ENCODE peak calls at places on chromosomes 2 and 18, in eight cellular contexts. One of them, this sample, is unnamed.

GRCh38 chr2:67448648-67449047 is 51.5 kb downstream of the ETAA1 start:
- DNase-seq in tibial nerve: no peak
- DNase-seq in left ventricle myocardium inferior: no peak
- DNase-seq in cardiac muscle cell: peak; percentile 20
- DNase-seq in uterus: no peak
- DNase-seq in transverse colon: no peak
- DNase-seq in spleen: no peak
- DNase-seq in CD4-positive, alpha-beta T cell: no peak
- DNase-seq in this sample: peak; percentile 90

GRCh38 chr2:74864728-74865722 is 31.1 kb downstream of the HK2 start:
- DNase-seq in left ventricle myocardium inferior: no peak
- DNase-seq in transverse colon: no peak
- DNase-seq in tibial nerve: no peak
- DNase-seq in CD4-positive, alpha-beta T cell: no peak
- DNase-seq in spleen: no peak
- DNase-seq in cardiac muscle cell: no peak
- DNase-seq in uterus: no peak
- DNase-seq in this sample: no peak

GRCh38 chr18:45879681-45880655 is 54.5 kb downstream of the SIGLEC15 start:
- DNase-seq in spleen: peak; percentile 94
- DNase-seq in CD4-positive, alpha-beta T cell: peak; percentile 69
- DNase-seq in uterus: peak; percentile 42
- DNase-seq in transverse colon: peak; percentile 64
- DNase-seq in left ventricle myocardium inferior: peak; percentile 60
- DNase-seq in cardiac muscle cell: peak; percentile 78
- DNase-seq in tibial nerve: peak; percentile 46
- DNase-seq in this sample: no peak

GRCh38 chr18:6210349-6211173 is 204.2 kb downstream of the L3MBTL4 start:
- DNase-seq in tibial nerve: no peak
- DNase-seq in spleen: no peak
- DNase-seq in left ventricle myocardium inferior: no peak
- DNase-seq in transverse colon: no peak
- DNase-seq in uterus: no peak
- DNase-seq in cardiac muscle cell: no peak
- DNase-seq in CD4-positive, alpha-beta T cell: no peak
- DNase-seq in this sample: no peak

GRCh38 chr2:178865121-178865520 is 57.9 kb upstream of the TTN start:
- DNase-seq in transverse colon: no peak
- DNase-seq in uterus: no peak
- DNase-seq in CD4-positive, alpha-beta T cell: no peak
- DNase-seq in tibial nerve: no peak
- DNase-seq in cardiac muscle cell: peak; percentile 59
- DNase-seq in left ventricle myocardium inferior: peak; percentile 38
- DNase-seq in spleen: no peak
- DNase-seq in this sample: no peak

GRCh38 chr2:19802088-19802806 is 99.5 kb downstream of the TTC32 start:
- DNase-seq in cardiac muscle cell: no peak
- DNase-seq in transverse colon: no peak
- DNase-seq in uterus: no peak
- DNase-seq in left ventricle myocardium inferior: no peak
- DNase-seq in tibial nerve: no peak
- DNase-seq in spleen: no peak
- DNase-seq in CD4-positive, alpha-beta T cell: no peak
- DNase-seq in this sample: no peak

GRCh38 chr2:107025869-107026380 is 140.0 kb upstream of the ST6GAL2 start:
- DNase-seq in CD4-positive, alpha-beta T cell: no peak
- DNase-seq in left ventricle myocardium inferior: no peak
- DNase-seq in spleen: no peak
- DNase-seq in tibial nerve: no peak
- DNase-seq in cardiac muscle cell: no peak
- DNase-seq in uterus: no peak
- DNase-seq in transverse colon: peak; percentile 26
- DNase-seq in this sample: no peak

GRCh38 chr2:172817411-172817810 is 81.8 kb downstream of the RAPGEF4 start:
- DNase-seq in left ventricle myocardium inferior: no peak
- DNase-seq in transverse colon: no peak
- DNase-seq in CD4-positive, alpha-beta T cell: no peak
- DNase-seq in uterus: no peak
- DNase-seq in spleen: no peak
- DNase-seq in cardiac muscle cell: no peak
- DNase-seq in tibial nerve: no peak
- DNase-seq in this sample: peak; percentile 41

GRCh38 chr2:68709421-68709911 is 25.1 kb upstream of the ARHGAP25 start:
- DNase-seq in spleen: no peak
- DNase-seq in transverse colon: no peak
- DNase-seq in tibial nerve: no peak
- DNase-seq in CD4-positive, alpha-beta T cell: no peak
- DNase-seq in uterus: no peak
- DNase-seq in left ventricle myocardium inferior: no peak
- DNase-seq in cardiac muscle cell: peak; percentile 70
- DNase-seq in this sample: no peak

GRCh38 chr2:104844813-104845551 is 8.9 kb upstream of the POU3F3 start:
- DNase-seq in cardiac muscle cell: peak; percentile 57
- DNase-seq in spleen: no peak
- DNase-seq in CD4-positive, alpha-beta T cell: no peak
- DNase-seq in left ventricle myocardium inferior: no peak
- DNase-seq in tibial nerve: no peak
- DNase-seq in uterus: no peak
- DNase-seq in transverse colon: no peak
- DNase-seq in this sample: no peak

GRCh38 chr2:199484927-199485326 is 27.2 kb upstream of the SATB2 start:
- DNase-seq in CD4-positive, alpha-beta T cell: no peak
- DNase-seq in tibial nerve: no peak
- DNase-seq in spleen: no peak
- DNase-seq in left ventricle myocardium inferior: no peak
- DNase-seq in cardiac muscle cell: no peak
- DNase-seq in uterus: no peak
- DNase-seq in transverse colon: peak; percentile 66
- DNase-seq in this sample: no peak

GRCh38 chr2:66528974-66529724 is 94.2 kb downstream of the MEIS1 start:
- DNase-seq in transverse colon: no peak
- DNase-seq in uterus: no peak
- DNase-seq in tibial nerve: no peak
- DNase-seq in cardiac muscle cell: no peak
- DNase-seq in spleen: no peak
- DNase-seq in CD4-positive, alpha-beta T cell: no peak
- DNase-seq in left ventricle myocardium inferior: no peak
- DNase-seq in this sample: no peak

GRCh38 chr2:71446505-71446904 is 6.9 kb upstream of the DYSF start:
- DNase-seq in spleen: no peak
- DNase-seq in transverse colon: no peak
- DNase-seq in cardiac muscle cell: no peak
- DNase-seq in uterus: no peak
- DNase-seq in left ventricle myocardium inferior: no peak
- DNase-seq in tibial nerve: no peak
- DNase-seq in CD4-positive, alpha-beta T cell: no peak
- DNase-seq in this sample: no peak

GRCh38 chr2:160214461-160215055 is 14.5 kb upstream of the ITGB6 start:
- DNase-seq in tibial nerve: no peak
- DNase-seq in cardiac muscle cell: no peak
- DNase-seq in left ventricle myocardium inferior: peak; percentile 19
- DNase-seq in transverse colon: no peak
- DNase-seq in uterus: peak; percentile 40
- DNase-seq in spleen: no peak
- DNase-seq in CD4-positive, alpha-beta T cell: no peak
- DNase-seq in this sample: peak; percentile 88

DNA sequence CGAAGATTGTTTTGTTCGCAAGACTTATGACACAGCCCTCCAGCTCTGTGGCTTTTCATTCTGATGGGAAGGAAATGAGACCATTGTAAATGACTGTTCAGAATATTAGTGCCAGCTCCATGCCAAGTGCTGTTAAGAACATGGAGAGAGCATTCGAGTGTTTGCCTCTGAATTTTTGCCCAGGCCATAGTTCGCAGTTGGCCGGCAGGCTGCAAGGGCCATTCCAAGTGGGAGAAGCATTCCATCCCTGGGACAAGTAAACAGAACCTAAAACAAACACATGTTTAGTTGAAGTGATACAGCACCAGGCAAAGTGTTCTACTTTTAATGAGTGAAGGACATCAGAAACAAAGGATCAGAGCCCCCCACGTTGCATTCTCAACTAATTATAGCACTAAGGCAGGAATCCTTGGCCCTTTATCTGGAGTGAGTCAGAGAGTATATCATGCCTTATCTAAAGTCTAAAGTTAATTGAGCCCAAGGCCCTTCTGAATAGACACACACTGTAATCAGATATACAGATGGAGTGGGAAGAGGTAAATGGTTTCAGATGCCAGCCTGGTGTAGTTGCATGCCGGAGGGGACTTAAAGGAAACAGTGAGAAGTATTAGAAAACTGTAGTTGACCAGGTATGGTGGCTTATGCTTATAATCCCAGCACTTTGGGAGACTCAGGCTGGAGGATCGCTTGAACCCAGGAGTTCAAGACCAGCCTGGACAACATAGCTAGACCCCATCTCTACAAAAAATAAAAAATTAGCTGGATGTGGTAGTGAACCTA is 53.3 kb downstream of the NEDD4L start:
- DNase-seq in uterus: no peak
- DNase-seq in CD4-positive, alpha-beta T cell: no peak
- DNase-seq in left ventricle myocardium inferior: no peak
- DNase-seq in tibial nerve: no peak
- DNase-seq in cardiac muscle cell: no peak
- DNase-seq in spleen: no peak
- DNase-seq in transverse colon: no peak
- DNase-seq in this sample: no peak
- H3K27ac ChIP-seq in uterus: peak overlapping the region; percentile 14
- H3K27ac ChIP-seq in CD4-positive, alpha-beta T cell: no peak overlapping the region
- H3K27ac ChIP-seq in left ventricle myocardium inferior: peak overlapping the region; percentile 17
- H3K27ac ChIP-seq in tibial nerve: peak overlapping the region; percentile 92
- H3K27ac ChIP-seq in cardiac muscle cell: peak overlapping the region; percentile 79
- H3K27ac ChIP-seq in spleen: peak overlapping the region; percentile 54
- H3K27ac ChIP-seq in transverse colon: peak overlapping the region; percentile 44
- H3K27ac ChIP-seq in this sample: no peak overlapping the region

GRCh38 chr2:230942371-230942770 is 17.3 kb upstream of the GPR55 start:
- DNase-seq in CD4-positive, alpha-beta T cell: no peak
- DNase-seq in transverse colon: no peak
- DNase-seq in left ventricle myocardium inferior: no peak
- DNase-seq in tibial nerve: no peak
- DNase-seq in uterus: no peak
- DNase-seq in cardiac muscle cell: no peak
- DNase-seq in spleen: no peak
- DNase-seq in this sample: no peak
- TF ChIP-seq CTCF in CD4-positive, alpha-beta T cell: no peak
- TF ChIP-seq CTCF in transverse colon: no peak
- TF ChIP-seq CTCF in left ventricle myocardium inferior: no peak
- TF ChIP-seq CTCF in tibial nerve: no peak
- TF ChIP-seq CTCF in uterus: no peak
- TF ChIP-seq CTCF in cardiac muscle cell: no peak
- TF ChIP-seq CTCF in spleen: no peak
- TF ChIP-seq CTCF in this sample: no peak

GRCh38 chr2:186569906-186570305 is 19.9 kb upstream of the ITGAV start:
- DNase-seq in spleen: no peak
- DNase-seq in cardiac muscle cell: no peak
- DNase-seq in tibial nerve: no peak
- DNase-seq in CD4-positive, alpha-beta T cell: no peak
- DNase-seq in uterus: no peak
- DNase-seq in left ventricle myocardium inferior: no peak
- DNase-seq in transverse colon: no peak
- DNase-seq in this sample: no peak
- H3K27ac ChIP-seq in spleen: no peak overlapping the region
- H3K27ac ChIP-seq in cardiac muscle cell: peak overlapping the region; percentile 14
- H3K27ac ChIP-seq in tibial nerve: no peak overlapping the region
- H3K27ac ChIP-seq in CD4-positive, alpha-beta T cell: no peak overlapping the region
- H3K27ac ChIP-seq in uterus: no peak overlapping the region
- H3K27ac ChIP-seq in left ventricle myocardium inferior: no peak overlapping the region
- H3K27ac ChIP-seq in transverse colon: no peak overlapping the region
- H3K27ac ChIP-seq in this sample: no peak overlapping the region

GRCh38 chr18:62300359-62300963 is 24.6 kb upstream of the TNFRSF11A start:
- DNase-seq in transverse colon: no peak
- DNase-seq in uterus: no peak
- DNase-seq in spleen: no peak
- DNase-seq in left ventricle myocardium inferior: no peak
- DNase-seq in CD4-positive, alpha-beta T cell: no peak
- DNase-seq in tibial nerve: no peak
- DNase-seq in cardiac muscle cell: no peak
- DNase-seq in this sample: no peak

DNA sequence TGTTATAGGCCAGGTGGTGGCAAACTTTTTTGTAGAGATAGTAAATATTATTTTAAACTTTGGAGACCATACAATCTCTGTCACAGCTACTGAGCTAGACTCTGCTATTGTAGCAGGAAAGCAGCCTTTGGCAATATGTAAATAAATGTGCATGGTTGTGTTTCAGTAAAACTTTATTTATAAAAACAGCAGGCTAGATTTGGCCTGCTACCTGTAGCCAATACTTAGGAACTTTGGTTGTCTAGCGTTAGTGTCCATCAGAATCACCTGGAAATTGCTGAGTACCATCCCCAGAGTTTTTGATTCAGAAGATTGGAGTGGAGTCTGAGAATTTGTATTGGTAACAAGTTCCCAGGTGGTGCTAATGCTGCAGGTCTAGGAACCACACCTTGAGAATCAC is 23.8 kb upstream of the TNFRSF11A start:
- DNase-seq in uterus: no peak
- DNase-seq in tibial nerve: no peak
- DNase-seq in CD4-positive, alpha-beta T cell: no peak
- DNase-seq in cardiac muscle cell: no peak
- DNase-seq in spleen: no peak
- DNase-seq in transverse colon: no peak
- DNase-seq in left ventricle myocardium inferior: no peak
- DNase-seq in this sample: no peak
- TF ChIP-seq CTCF in uterus: no peak
- TF ChIP-seq CTCF in tibial nerve: no peak
- TF ChIP-seq CTCF in CD4-positive, alpha-beta T cell: no peak
- TF ChIP-seq CTCF in cardiac muscle cell: no peak
- TF ChIP-seq CTCF in spleen: no peak
- TF ChIP-seq CTCF in transverse colon: no peak
- TF ChIP-seq CTCF in left ventricle myocardium inferior: no peak
- TF ChIP-seq CTCF in this sample: no peak

This sample was measured in foreskin keratinocyte.